ENCODE peak calls at places on chromosome 7, in eight cellular contexts. O is HCT116, U is GM12891, W is transverse colon, K is adrenal gland, G is NB4, N is A549, T is uterus. V is an unnamed sample.

GRCh38 chr7:152615052-152615741 is 60.7 kb downstream of the XRCC2 start:
- DNase-seq in U (no peak), G (no peak), O (no peak), K (no peak), T (no peak), N (no peak), W (no peak), V (no peak)

GRCh38 chr7:45443263-45443662 is 130.9 kb upstream of the ADCY1 start:
- DNase-seq in U (no peak), G (no peak), N (no peak), O (no peak), K (no peak), W (no peak), T (no peak), V (no peak)

GRCh38 chr7:51175316-51175991 is 141.2 kb downstream of the COBL start:
- DNase-seq in W (no peak), U (no peak), T (no peak), N (no peak), G (no peak), K (no peak), O (no peak), V (no peak)

GRCh38 chr7:157993406-157994105 is 594.1 kb downstream of the PTPRN2 start:
- DNase-seq in W (no peak), K (no peak), G (no peak), T (no peak), O (no peak), U (no peak), N (no peak), V (no peak)

GRCh38 chr7:27277628-27278027 is 35.0 kb downstream of the EVX1 start:
- DNase-seq in W (peak; percentile 66), O (peak; percentile 29), T (peak; percentile 80), U (no peak), N (peak; percentile 67), K (peak; percentile 93), G (no peak), V (no peak)

GRCh38 chr7:73774923-73775322 is 4.9 kb upstream of the CLDN3 start:
- DNase-seq in T (no peak), U (no peak), K (no peak), O (no peak), W (no peak), N (no peak), G (peak; percentile 60), V (no peak)

GRCh38 chr7:135333196-135333595 is 99.6 kb downstream of the STRA8 start:
- DNase-seq in U (no peak), N (no peak), O (no peak), W (no peak), K (no peak), T (no peak), G (no peak), V (no peak)

GRCh38 chr7:81284576-81284975 is 365.7 kb upstream of the SEMA3C start:
- DNase-seq in U (no peak), N (no peak), G (no peak), O (peak; percentile 27), T (no peak), W (no peak), K (no peak), V (no peak)

GRCh38 chr7:87715511-87715910 is 87.3 kb downstream of the RUNDC3B start:
- DNase-seq in G (no peak), W (no peak), N (no peak), K (no peak), O (no peak), T (no peak), U (no peak), V (no peak)

GRCh38 chr7:65731562-65732035 is 141.3 kb upstream of the VKORC1L1 start:
- DNase-seq in W (peak; percentile 28), T (no peak), U (no peak), O (no peak), G (no peak), N (no peak), K (no peak), V (no peak)

GRCh38 chr7:142859829-142860228 is 5.0 kb downstream of the EPHB6 start:
- DNase-seq in T (peak; percentile 76), W (no peak), K (no peak), G (no peak), O (no peak), U (no peak), N (no peak), V (no peak)

GRCh38 chr7:118918556-118918955 is 694.1 kb downstream of the ANKRD7 start:
- DNase-seq in T (no peak), O (peak; percentile 26), N (no peak), W (no peak), K (no peak), G (peak; percentile 48), U (no peak), V (no peak)

GRCh38 chr7:15561840-15562239 is at the start of gene AGMO:
- DNase-seq in N (no peak), G (no peak), O (no peak), K (no peak), T (peak; percentile 27), U (no peak), W (peak; percentile 87), V (no peak)

GRCh38 chr7:144513332-144513731 is 109.8 kb upstream of the NOBOX start:
- DNase-seq in N (peak; percentile 2), O (peak; percentile 35), W (no peak), T (no peak), U (no peak), K (no peak), G (peak; percentile 59), V (no peak)

GRCh38 chr7:46948776-46949175 is 633.1 kb downstream of the TNS3 start:
- DNase-seq in K (no peak), T (no peak), N (no peak), W (no peak), G (no peak), U (no peak), O (no peak), V (no peak)

GRCh38 chr7:129825005-129825553 is 127.7 kb downstream of the UBE2H start:
- DNase-seq in G (peak; percentile 29), O (peak; percentile 91), T (peak; percentile 60), K (peak; percentile 65), N (peak; percentile 87), U (peak; percentile 37), W (peak; percentile 57), V (peak; percentile 38)

GRCh38 chr7:14931511-14932215 is 29.1 kb upstream of the DGKB start:
- DNase-seq in G (no peak), U (no peak), K (no peak), O (no peak), N (no peak), W (no peak), T (no peak), V (no peak)

GRCh38 chr7:47231081-47231480 is 350.8 kb downstream of the TNS3 start:
- DNase-seq in U (no peak), N (no peak), O (no peak), T (no peak), G (no peak), W (no peak), K (no peak), V (no peak)

GRCh38 chr7:18040196-18040595 is 12.6 kb upstream of the PRPS1L1 start:
- DNase-seq in K (no peak), T (no peak), U (no peak), N (no peak), W (no peak), O (no peak), G (no peak), V (no peak)

GRCh38 chr7:128452552-128452951 is 3.1 kb upstream of the HILPDA start:
- DNase-seq in O (no peak), K (no peak), W (no peak), G (no peak), U (no peak), T (no peak), N (no peak), V (no peak)

GRCh38 chr7:39603931-39604330 is 19.4 kb upstream of the RALA start:
- DNase-seq in K (no peak), G (no peak), N (no peak), U (no peak), W (no peak), O (no peak), T (no peak), V (no peak)

GRCh38 chr7:55535637-55536016 is 36.7 kb downstream of the VOPP1 start:
- DNase-seq in G (no peak), O (no peak), U (no peak), K (no peak), N (no peak), T (no peak), W (no peak), V (no peak)
- TF ChIP-seq POLR2A in G (no peak), O (no peak), U (peak; percentile 1), K (no peak), N (no peak), T (no peak), W (no peak), V (no peak)

GRCh38 chr7:107830410-107830809 is 27.4 kb upstream of the SLC26A3 start:
- DNase-seq in U (no peak), W (no peak), K (no peak), T (no peak), O (no peak), G (no peak), N (no peak), V (no peak)

GRCh38 chr7:107837145-107837512 is 34.1 kb upstream of the SLC26A3 start:
- DNase-seq in O (no peak), K (no peak), T (no peak), U (no peak), N (no peak), W (no peak), G (no peak), V (no peak)

GRCh38 chr7:107836237-107837144 is 33.5 kb upstream of the SLC26A3 start:
- DNase-seq in K (peak; percentile 49), U (no peak), W (no peak), T (no peak), G (no peak), O (peak; percentile 31), N (no peak), V (no peak)

GRCh38 chr7:107834401-107834800 is 31.4 kb upstream of the SLC26A3 start:
- DNase-seq in K (no peak), G (no peak), W (no peak), N (no peak), T (no peak), O (no peak), U (no peak), V (no peak)

GRCh38 chr7:107833619-107834230 is 30.7 kb upstream of the SLC26A3 start:
- DNase-seq in G (no peak), W (no peak), O (no peak), T (no peak), N (no peak), U (no peak), K (no peak), V (no peak)
- TF ChIP-seq POLR2A in G (no peak), W (no peak), O (no peak), T (no peak), N (no peak), U (no peak), K (no peak), V (no peak)

GRCh38 chr7:100566018-100566531 is 7.6 kb downstream of the SAP25 start:
- DNase-seq in N (no peak), K (no peak), G (no peak), O (no peak), T (no peak), U (no peak), W (no peak), V (no peak)
- TF ChIP-seq POLR2A in N (no peak), K (no peak), G (no peak), O (no peak), T (no peak), U (no peak), W (no peak), V (no peak)

DNA sequence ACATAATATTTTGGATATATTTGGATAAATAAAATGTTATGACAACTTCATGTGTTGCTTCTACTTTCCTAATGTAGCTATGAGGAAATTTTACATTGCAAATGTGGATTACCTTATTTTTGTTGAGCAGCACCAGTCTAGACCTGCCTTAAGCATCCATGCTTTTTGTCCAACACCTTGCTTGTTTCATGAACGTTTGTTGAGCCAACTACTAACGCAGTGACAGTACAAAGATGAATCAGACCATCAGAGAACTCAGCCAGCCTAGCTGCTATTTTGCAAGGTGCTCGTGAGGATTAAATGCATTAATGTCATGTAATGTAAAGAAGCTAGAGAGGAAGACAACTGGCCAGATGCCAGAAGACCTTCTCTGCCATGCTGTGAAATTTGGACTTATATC is 1.1 kb upstream of the ZC3HAV1L start:
- DNase-seq in U (no peak), K (no peak), T (no peak), W (no peak), G (peak; percentile 38), N (no peak), O (no peak), V (no peak)
- TF ChIP-seq POLR2A in U (no peak), K (no peak), T (no peak), W (no peak), G (no peak), N (no peak), O (no peak), V (no peak)